ENCODE peak calls at places on chromosome 18, in seven cellular contexts. G, W, T, Z, P, B and M are unnamed samples.

GRCh38 chr18:22563098-22563707 is 145.5 kb upstream of the CTAGE1 start:
- DNase-seq in G (no peak), W (no peak), T (peak; percentile 77), Z (no peak), P (no peak), B (no peak), M (peak; percentile 93)

GRCh38 chr18:53152478-53152877 is 812.5 kb downstream of the DCC start:
- DNase-seq in G (no peak), W (no peak), T (no peak), Z (no peak), P (no peak), B (no peak), M (no peak)

GRCh38 chr18:76252880-76253279 is 242.2 kb downstream of the ZNF516 start:
- DNase-seq in G (no peak), W (no peak), T (peak; percentile 33), Z (no peak), P (no peak), B (peak; percentile 57), M (no peak)

GRCh38 chr18:78525364-78526111 is 454.1 kb upstream of the SALL3 start:
- DNase-seq in G (no peak), W (no peak), T (no peak), Z (no peak), P (no peak), B (no peak), M (no peak)

GRCh38 chr18:26480897-26481795 is 67.2 kb downstream of the KCTD1 start:
- DNase-seq in G (no peak), W (no peak), T (no peak), Z (no peak), P (no peak), B (no peak), M (peak; percentile 98)

GRCh38 chr18:51041677-51042076 is 11.7 kb downstream of the SMAD4 start:
- DNase-seq in G (no peak), W (no peak), T (no peak), Z (no peak), P (no peak), B (no peak), M (no peak)

GRCh38 chr18:567119-567518 is 13.1 kb upstream of the CETN1 start:
- DNase-seq in G (no peak), W (no peak), T (no peak), Z (no peak), P (no peak), B (no peak), M (no peak)

GRCh38 chr18:29644276-29644675 is 1398.3 kb downstream of the DSC3 start:
- DNase-seq in G (no peak), W (no peak), T (no peak), Z (no peak), P (no peak), B (no peak), M (peak; percentile 90)

GRCh38 chr18:76496200-76496890 is 1.3 kb upstream of the ZNF516 start:
- DNase-seq in G (no peak), W (peak; percentile 28), T (no peak), Z (no peak), P (no peak), B (no peak), M (no peak)

GRCh38 chr18:78873916-78874505 is 105.6 kb upstream of the SALL3 start:
- DNase-seq in G (no peak), W (no peak), T (no peak), Z (no peak), P (no peak), B (no peak), M (peak; percentile 6)

GRCh38 chr18:61887838-61888237 is 5.0 kb downstream of the RNF152 start:
- DNase-seq in G (no peak), W (no peak), T (no peak), Z (no peak), P (no peak), B (no peak), M (peak; percentile 20)

GRCh38 chr18:32907656-32908441 is 135.0 kb upstream of the KLHL14 start:
- DNase-seq in G (no peak), W (no peak), T (no peak), Z (no peak), P (no peak), B (no peak), M (no peak)

GRCh38 chr18:59498687-59499086 is 139.6 kb upstream of the LMAN1 start:
- DNase-seq in G (no peak), W (no peak), T (no peak), Z (no peak), P (no peak), B (no peak), M (no peak)

GRCh38 chr18:27661320-27662049 is 476.4 kb upstream of the CHST9 start:
- DNase-seq in G (no peak), W (no peak), T (peak; percentile 23), Z (no peak), P (no peak), B (no peak), M (no peak)

GRCh38 chr18:79856119-79857080 is 58.7 kb downstream of the KCNG2 start:
- DNase-seq in G (no peak), W (peak; percentile 15), T (no peak), Z (no peak), P (no peak), B (no peak), M (peak; percentile 24)

GRCh38 chr18:37534627-37535026 is 31.0 kb downstream of the CELF4 start:
- DNase-seq in G (no peak), W (no peak), T (no peak), Z (no peak), P (no peak), B (no peak), M (no peak)

GRCh38 chr18:77086656-77087390 is 45.8 kb downstream of the MBP start:
- DNase-seq in G (no peak), W (no peak), T (no peak), Z (no peak), P (no peak), B (no peak), M (no peak)

GRCh38 chr18:9838144-9838877 is 47.5 kb upstream of the TXNDC2 start:
- DNase-seq in G (no peak), W (no peak), T (no peak), Z (no peak), P (no peak), B (peak; percentile 60), M (no peak)

GRCh38 chr18:77068890-77069312 is 63.7 kb downstream of the MBP start:
- DNase-seq in G (no peak), W (no peak), T (no peak), Z (no peak), P (no peak), B (no peak), M (no peak)

GRCh38 chr18:3611313-3612038 is 161.5 kb downstream of the TGIF1 start:
- DNase-seq in G (no peak), W (no peak), T (no peak), Z (no peak), P (no peak), B (no peak), M (no peak)

GRCh38 chr18:10748641-10749040 is 222.8 kb downstream of the NAPG start:
- DNase-seq in G (no peak), W (no peak), T (no peak), Z (no peak), P (no peak), B (no peak), M (peak; percentile 70)

GRCh38 chr18:23057096-23057495 is 78.2 kb upstream of the CABLES1 start:
- DNase-seq in G (no peak), W (no peak), T (no peak), Z (no peak), P (no peak), B (no peak), M (no peak)

GRCh38 chr18:69064063-69064462 is 266.2 kb downstream of the CCDC102B start:
- DNase-seq in G (no peak), W (no peak), T (no peak), Z (no peak), P (no peak), B (no peak), M (peak; percentile 37)

GRCh38 chr18:13613591-13614317 is 112.6 kb downstream of the FAM210A start:
- DNase-seq in G (no peak), W (peak; percentile 81), T (peak; percentile 22), Z (no peak), P (no peak), B (no peak), M (no peak)

GRCh38 chr18:9417081-9417841 is 58.1 kb upstream of the RALBP1 start:
- DNase-seq in G (no peak), W (no peak), T (no peak), Z (no peak), P (no peak), B (peak; percentile 55), M (no peak)

GRCh38 chr18:63298393-63299015 is 21.1 kb downstream of the BCL2 start:
- DNase-seq in G (no peak), W (no peak), T (no peak), Z (no peak), P (no peak), B (no peak), M (no peak)

GRCh38 chr18:59238385-59238784 is 18.4 kb downstream of the GRP start:
- DNase-seq in G (no peak), W (no peak), T (peak; percentile 37), Z (no peak), P (no peak), B (peak; percentile 19), M (no peak)

GRCh38 chr18:49041677-49042570 is 91.2 kb upstream of the SMAD7 start:
- DNase-seq in G (no peak), W (no peak), T (peak; percentile 40), Z (no peak), P (no peak), B (peak; percentile 15), M (peak; percentile 46)

GRCh38 chr18:35933982-35934381 is 38.5 kb upstream of the RMP24 start:
- DNase-seq in G (no peak), W (no peak), T (no peak), Z (no peak), P (no peak), B (peak; percentile 18), M (peak; percentile 61)

GRCh38 chr18:323253-323622 is 55.4 kb upstream of the THOC1 start:
- DNase-seq in G (no peak), W (no peak), T (peak; percentile 39), Z (no peak), P (no peak), B (no peak), M (peak; percentile 35)

GRCh38 chr18:9707381-9708056 is 582 bp upstream of the RAB31 start:
- DNase-seq in G (no peak), W (peak; percentile 19), T (no peak), Z (no peak), P (no peak), B (no peak), M (no peak)

GRCh38 chr18:58302811-58303210 is 258.8 kb downstream of the NEDD4L start:
- DNase-seq in G (no peak), W (no peak), T (no peak), Z (no peak), P (no peak), B (no peak), M (no peak)

GRCh38 chr18:77218642-77219041 is 31.0 kb upstream of the GALR1 start:
- DNase-seq in G (no peak), W (no peak), T (no peak), Z (no peak), P (no peak), B (no peak), M (no peak)

GRCh38 chr18:71678144-71678543 is 866.0 kb downstream of the CBLN2 start:
- DNase-seq in G (no peak), W (no peak), T (no peak), Z (no peak), P (no peak), B (no peak), M (peak; percentile 38)

GRCh38 chr18:77329651-77330050 is 80.0 kb downstream of the GALR1 start:
- DNase-seq in G (no peak), W (no peak), T (peak; percentile 17), Z (no peak), P (no peak), B (no peak), M (no peak)

GRCh38 chr18:55252946-55253345 is 293.7 kb upstream of the CCDC68 start:
- DNase-seq in G (no peak), W (no peak), T (no peak), Z (no peak), P (no peak), B (no peak), M (no peak)

GRCh38 chr18:9210996-9211395 is 74.4 kb downstream of the ANKRD12 start:
- DNase-seq in G (no peak), W (no peak), T (no peak), Z (no peak), P (no peak), B (no peak), M (no peak)

GRCh38 chr18:58993260-58993659 is 128.6 kb downstream of the ZNF532 start:
- DNase-seq in G (no peak), W (no peak), T (no peak), Z (no peak), P (no peak), B (no peak), M (peak; percentile 94)